ENCODE peak calls at places on chromosomes 6 and 20, in four cellular contexts. Z is uterus, A is adrenal gland, N is body of pancreas. X is an unnamed sample.

GRCh38 chr6:64504509-64504908 is 868.9 kb downstream of the PHF3 start:
- DNase-seq in N (no peak), A (no peak), Z (no peak), X (no peak)

GRCh38 chr6:53466257-53466656 is 78.6 kb downstream of the GCLC start:
- DNase-seq in Z (no peak), N (no peak), A (no peak), X (no peak)

GRCh38 chr6:72650081-72650745 is 28.3 kb downstream of the KCNQ5 start:
- DNase-seq in Z (no peak), A (no peak), N (no peak), X (no peak)

GRCh38 chr6:150592377-150592995 is 7.2 kb upstream of the PLEKHG1 start:
- DNase-seq in A (no peak), Z (no peak), N (no peak), X (no peak)

GRCh38 chr20:366042-366718 is 14.4 kb upstream of the TRIB3 start:
- DNase-seq in A (no peak), Z (no peak), N (no peak), X (no peak)

GRCh38 chr6:43088654-43089056 is 12.5 kb downstream of the PTK7 start:
- DNase-seq in N (no peak), A (no peak), Z (no peak), X (no peak)

GRCh38 chr6:136405410-136406029 is 115.9 kb upstream of the BCLAF1 start:
- DNase-seq in N (peak; percentile 11), Z (no peak), A (no peak), X (no peak)

GRCh38 chr6:1665214-1665613 is 55.5 kb downstream of the FOXC1 start:
- DNase-seq in A (no peak), Z (no peak), N (no peak), X (no peak)

GRCh38 chr20:41411458-41411857 is 44.8 kb upstream of the EMILIN3 start:
- DNase-seq in N (no peak), A (no peak), Z (no peak), X (peak; percentile 40)

GRCh38 chr6:144408151-144408550 is 123.0 kb downstream of the UTRN start:
- DNase-seq in N (no peak), Z (peak; percentile 42), A (no peak), X (no peak)

GRCh38 chr20:20465259-20465658 is 97.4 kb downstream of the INSM1 start:
- DNase-seq in N (no peak), A (no peak), Z (no peak), X (no peak)

GRCh38 chr20:62558779-62559178 is 83.0 kb upstream of the GATA5 start:
- DNase-seq in N (no peak), A (no peak), Z (no peak), X (no peak)
- TF ChIP-seq POLR2A in N (no peak), A (no peak), Z (no peak), X (no peak)

GRCh38 chr6:27478141-27478705 is 5.3 kb upstream of the ZNF184 start:
- DNase-seq in A (peak; percentile 16), Z (no peak), N (no peak), X (peak; percentile 45)

GRCh38 chr6:27477318-27478013 is 4.6 kb upstream of the ZNF184 start:
- DNase-seq in Z (no peak), N (no peak), A (no peak), X (no peak)

GRCh38 chr6:27478706-27479318 is 5.9 kb upstream of the ZNF184 start:
- DNase-seq in A (peak; percentile 90), N (peak; percentile 90), Z (peak; percentile 94), X (peak; percentile 92)

GRCh38 chr6:27476090-27476489 is 3.2 kb upstream of the ZNF184 start:
- DNase-seq in Z (no peak), N (no peak), A (no peak), X (no peak)

GRCh38 chr6:27479319-27480182 is 6.6 kb upstream of the ZNF184 start:
- DNase-seq in N (peak; percentile 73), Z (peak; percentile 89), A (peak; percentile 81), X (peak; percentile 93)
- TF ChIP-seq POLR2A in N (peak; percentile 38), Z (no peak), A (peak; percentile 57), X (no peak)

GRCh38 chr6:133888931-133889556 is at the start of gene TCF21:
- DNase-seq in A (no peak), Z (peak; percentile 75), N (peak; percentile 20), X (no peak)
- TF ChIP-seq POLR2A in A (no peak), Z (no peak), N (peak; percentile 40), X (no peak)

GRCh38 chr20:61728786-61729365 is 336.8 kb downstream of the TAF4 start:
- DNase-seq in A (no peak), Z (no peak), N (no peak), X (no peak)

GRCh38 chr20:61725966-61726365 is 339.7 kb downstream of the TAF4 start:
- DNase-seq in N (no peak), Z (no peak), A (no peak), X (no peak)

GRCh38 chr20:61728326-61728725 is 337.4 kb downstream of the TAF4 start:
- DNase-seq in Z (no peak), A (no peak), N (no peak), X (no peak)

GRCh38 chr20:61726979-61727378 is 338.7 kb downstream of the TAF4 start:
- DNase-seq in Z (no peak), A (no peak), N (no peak), X (no peak)

DNA sequence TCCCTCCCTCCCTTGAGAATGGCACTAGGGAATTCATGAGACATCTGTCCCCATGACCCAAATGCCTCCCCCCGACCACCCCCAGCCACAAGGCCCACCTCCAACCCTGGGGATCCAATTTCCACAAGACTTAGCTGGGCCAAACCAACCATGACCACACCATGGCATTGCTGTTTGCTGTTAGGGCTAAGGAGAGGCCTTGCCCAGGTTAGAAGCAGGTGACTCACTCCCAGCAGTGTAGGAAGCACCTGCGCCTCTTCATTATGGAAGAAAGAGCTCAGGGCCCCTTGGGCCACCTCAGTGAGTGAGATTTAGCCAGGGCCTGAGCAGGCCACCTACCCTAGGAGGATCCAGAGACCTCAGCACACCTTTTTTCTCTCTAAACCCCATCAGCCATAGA is 337.9 kb downstream of the TAF4 start:
- DNase-seq in N (no peak), Z (no peak), A (no peak), X (no peak)
- TF ChIP-seq POLR2A in N (no peak), Z (no peak), A (no peak), X (no peak)

GRCh38 chr6:21596379-21597242 is 3.1 kb downstream of the SOX4 start:
- DNase-seq in Z (peak; percentile 61), N (peak; percentile 49), A (peak; percentile 52), X (peak; percentile 33)

GRCh38 chr6:21595951-21596378 is 2.4 kb downstream of the SOX4 start:
- DNase-seq in A (peak; percentile 42), Z (peak; percentile 40), N (peak; percentile 24), X (no peak)

GRCh38 chr6:21593927-21594421 is 423 bp downstream of the SOX4 start:
- DNase-seq in A (peak; percentile 36), Z (peak; percentile 30), N (peak; percentile 40), X (peak; percentile 45)

GRCh38 chr6:21594427-21595264 is 1.1 kb downstream of the SOX4 start:
- DNase-seq in N (peak; percentile 65), A (peak; percentile 63), Z (peak; percentile 59), X (peak; percentile 53)

DNA sequence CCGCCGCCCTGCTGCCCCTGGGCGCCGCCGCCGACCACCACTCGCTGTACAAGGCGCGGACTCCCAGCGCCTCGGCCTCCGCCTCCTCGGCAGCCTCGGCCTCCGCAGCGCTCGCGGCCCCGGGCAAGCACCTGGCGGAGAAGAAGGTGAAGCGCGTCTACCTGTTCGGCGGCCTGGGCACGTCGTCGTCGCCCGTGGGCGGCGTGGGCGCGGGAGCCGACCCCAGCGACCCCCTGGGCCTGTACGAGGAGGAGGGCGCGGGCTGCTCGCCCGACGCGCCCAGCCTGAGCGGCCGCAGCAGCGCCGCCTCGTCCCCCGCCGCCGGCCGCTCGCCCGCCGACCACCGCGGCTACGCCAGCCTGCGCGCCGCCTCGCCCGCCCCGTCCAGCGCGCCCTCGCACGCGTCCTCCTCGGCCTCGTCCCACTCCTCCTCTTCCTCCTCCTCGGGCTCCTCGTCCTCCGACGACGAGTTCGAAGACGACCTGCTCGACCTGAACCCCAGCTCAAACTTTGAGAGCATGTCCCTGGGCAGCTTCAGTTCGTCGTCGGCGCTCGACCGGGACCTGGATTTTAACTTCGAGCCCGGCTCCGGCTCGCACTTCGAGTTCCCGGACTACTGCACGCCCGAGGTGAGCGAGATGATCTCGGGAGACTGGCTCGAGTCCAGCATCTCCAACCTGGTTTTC is 1.9 kb downstream of the SOX4 start:
- DNase-seq in Z (peak; percentile 51), N (peak; percentile 65), A (peak; percentile 41), X (peak; percentile 31)
- TF ChIP-seq POLR2A in Z (no peak), N (no peak), A (no peak), X (no peak)

DNA sequence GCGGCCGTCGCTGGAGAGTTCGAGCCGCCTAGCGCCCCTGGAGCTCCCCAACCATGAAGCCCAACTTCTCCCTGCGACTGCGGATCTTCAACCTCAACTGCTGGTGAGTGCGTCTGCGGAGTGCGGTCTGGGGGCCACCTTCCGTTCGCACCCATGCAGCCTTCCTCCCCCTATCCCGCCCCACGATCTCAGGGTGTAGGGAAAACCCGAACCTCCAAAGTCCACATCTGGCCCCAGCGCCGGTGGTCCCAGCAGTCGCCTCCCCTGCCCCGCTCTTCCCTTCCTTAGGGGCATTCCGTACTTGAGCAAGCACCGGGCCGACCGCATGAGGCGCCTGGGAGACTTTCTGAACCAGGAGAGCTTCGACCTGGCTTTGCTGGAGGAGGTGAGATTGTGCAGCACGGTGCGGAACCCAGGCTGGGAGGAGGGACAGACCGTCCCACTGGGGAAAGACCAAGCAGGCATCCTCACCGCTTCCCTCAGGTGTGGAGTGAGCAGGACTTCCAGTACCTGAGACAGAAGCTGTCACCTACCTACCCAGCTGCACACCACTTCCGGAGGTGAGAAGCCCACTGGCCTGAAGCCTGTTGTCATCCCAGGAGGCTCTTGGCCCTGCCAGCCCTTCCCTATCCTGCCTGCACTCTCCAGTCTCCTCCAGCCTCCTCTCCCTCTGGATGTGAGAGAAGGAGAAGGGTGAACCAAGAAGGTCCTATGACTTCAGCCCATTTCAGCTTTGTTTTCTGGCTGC is 719 bp downstream of the SMPD2 start:
- DNase-seq in N (peak; percentile 57), A (peak; percentile 52), Z (peak; percentile 54), X (peak; percentile 70)
- TF ChIP-seq POLR2A in N (no peak), A (no peak), Z (no peak), X (no peak)

DNA sequence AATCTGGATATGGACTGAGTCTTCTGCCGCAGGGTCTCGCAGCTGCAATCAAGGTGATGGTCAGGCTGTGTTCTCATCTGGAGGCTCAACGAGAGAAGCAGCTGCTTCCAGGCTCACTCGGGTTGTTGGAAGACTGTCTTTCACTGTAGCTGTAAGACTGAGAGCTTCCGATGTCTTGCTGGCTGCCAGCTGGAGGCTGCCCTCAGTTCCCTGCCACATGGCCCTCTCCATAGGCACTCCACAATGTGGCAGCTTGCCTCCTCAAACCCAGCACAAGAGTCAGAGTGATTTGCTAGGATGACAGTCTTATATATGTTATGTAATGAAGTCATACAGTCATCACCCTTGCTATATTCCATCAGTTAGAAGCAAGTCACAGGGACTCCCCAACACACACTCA is 290.5 kb upstream of the CDYL start:
- DNase-seq in N (no peak), Z (no peak), A (no peak), X (no peak)
- TF ChIP-seq POLR2A in N (no peak), Z (no peak), A (no peak), X (no peak)

DNA sequence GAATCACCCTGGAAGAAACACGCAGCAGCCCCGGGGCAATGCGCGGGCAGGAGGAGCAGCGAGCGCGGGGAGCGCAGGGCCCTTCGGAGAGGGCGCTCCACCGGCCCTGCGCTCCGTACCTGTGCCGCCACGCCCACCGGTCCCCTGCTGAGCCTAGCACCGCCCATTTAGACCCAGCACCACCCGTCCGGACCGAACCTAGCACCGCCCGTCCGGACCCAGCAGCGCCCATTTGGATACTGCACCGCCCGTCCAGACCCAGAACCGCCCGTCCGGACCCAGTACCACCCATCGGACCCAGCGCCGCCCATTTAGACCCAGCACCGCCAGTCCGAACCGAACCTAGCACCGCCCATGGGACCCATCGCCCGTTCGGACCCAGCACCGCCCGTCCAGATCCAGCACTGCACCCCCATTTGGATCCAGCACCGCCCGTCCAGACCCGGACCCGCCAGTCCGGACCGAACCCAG is 917 bp upstream of the AFDN start:
- DNase-seq in A (peak; percentile 51), N (peak; percentile 88), Z (peak; percentile 46), X (peak; percentile 19)
- TF ChIP-seq POLR2A in A (no peak), N (peak; percentile 58), Z (no peak), X (no peak)

X was measured in erythroblast.